ENCODE peak calls at places on chromosome 11, in seven cellular contexts. K, S, Q, B, F, E and P are unnamed samples.

GRCh38 chr11:48105096-48105990 is 111.3 kb upstream of the OR4B1 start:
- DNase-seq in K (no peak), S (no peak), Q (no peak), B (no peak), F (no peak), E (no peak), P (no peak)

GRCh38 chr11:7516488-7516887 is 2.7 kb downstream of the PPFIBP2 start:
- DNase-seq in K (peak), S (no peak), Q (no peak), B (no peak), F (no peak), E (no peak), P (no peak)

GRCh38 chr11:69061713-69062053 is 13.0 kb downstream of the TPCN2 start:
- DNase-seq in K (no peak), S (no peak), Q (no peak), B (no peak), F (no peak), E (no peak), P (no peak)

GRCh38 chr11:104704888-104705287 is 193.4 kb downstream of the CASP12 start:
- DNase-seq in K (no peak), S (no peak), Q (no peak), B (no peak), F (no peak), E (no peak), P (no peak)

GRCh38 chr11:104572279-104572678 is 326.0 kb downstream of the CASP12 start:
- DNase-seq in K (no peak), S (no peak), Q (no peak), B (no peak), F (no peak), E (no peak), P (no peak)

GRCh38 chr11:34641981-34642380 is 21.1 kb downstream of the EHF start:
- DNase-seq in K (no peak), S (no peak), Q (no peak), B (no peak), F (no peak), E (no peak), P (no peak)

GRCh38 chr11:2315395-2316168 is 13.8 kb downstream of the TSPAN32 start:
- DNase-seq in K (no peak), S (no peak), Q (no peak), B (no peak), F (no peak), E (no peak), P (no peak)

GRCh38 chr11:87740968-87741367 is 434.3 kb downstream of the RAB38 start:
- DNase-seq in K (no peak), S (no peak), Q (no peak), B (no peak), F (no peak), E (no peak), P (no peak)

GRCh38 chr11:119338318-119338890 is 2.3 kb downstream of the C1QTNF5 start:
- DNase-seq in K (peak), S (peak), Q (peak), B (peak), F (peak), E (no peak), P (peak)

GRCh38 chr11:20125927-20126326 is 34.3 kb downstream of the DBX1 start:
- DNase-seq in K (no peak), S (no peak), Q (no peak), B (no peak), F (peak), E (no peak), P (no peak)

GRCh38 chr11:134752526-134752925 is 340.5 kb upstream of the B3GAT1 start:
- DNase-seq in K (no peak), S (no peak), Q (no peak), B (no peak), F (no peak), E (no peak), P (no peak)

GRCh38 chr11:70424765-70425164 is 26.4 kb downstream of the CTTN start:
- DNase-seq in K (no peak), S (no peak), Q (no peak), B (no peak), F (no peak), E (no peak), P (no peak)

GRCh38 chr11:111602865-111603632 is 800 bp downstream of the SIK2 start:
- DNase-seq in K (no peak), S (no peak), Q (peak), B (no peak), F (peak), E (peak), P (peak)

GRCh38 chr11:37973926-37974325 is 1375.9 kb upstream of the RAG2 start:
- DNase-seq in K (no peak), S (no peak), Q (no peak), B (no peak), F (peak), E (no peak), P (no peak)

GRCh38 chr11:46277623-46278386 is at the start of gene CREB3L1:
- DNase-seq in K (no peak), S (no peak), Q (peak), B (no peak), F (peak), E (peak), P (no peak)

GRCh38 chr11:129969973-129970372 is 32.7 kb downstream of the PRDM10 start:
- DNase-seq in K (no peak), S (no peak), Q (no peak), B (no peak), F (no peak), E (no peak), P (no peak)

GRCh38 chr11:96337541-96338530 is 5.2 kb downstream of the MAML2 start:
- DNase-seq in K (no peak), S (no peak), Q (no peak), B (peak), F (peak), E (no peak), P (no peak)

GRCh38 chr11:76166314-76166713 is 40.0 kb downstream of the WNT11 start:
- DNase-seq in K (no peak), S (no peak), Q (no peak), B (no peak), F (no peak), E (no peak), P (no peak)

GRCh38 chr11:106091480-106092123 is 14.1 kb downstream of the AASDHPPT start:
- DNase-seq in K (no peak), S (no peak), Q (no peak), B (no peak), F (peak), E (no peak), P (no peak)

GRCh38 chr11:19789840-19790710 is 77.4 kb downstream of the NAV2 start:
- DNase-seq in K (no peak), S (no peak), Q (no peak), B (no peak), F (peak), E (no peak), P (no peak)

GRCh38 chr11:75593337-75593915 is 31.4 kb downstream of the SERPINH1 start:
- DNase-seq in K (no peak), S (no peak), Q (no peak), B (no peak), F (no peak), E (no peak), P (no peak)

GRCh38 chr11:63592975-63593395 is 21.2 kb downstream of the PLAAT3 start:
- DNase-seq in K (no peak), S (no peak), Q (peak), B (peak), F (peak), E (no peak), P (no peak)

GRCh38 chr11:118281284-118281683 is 17.2 kb upstream of the MPZL2 start:
- DNase-seq in K (no peak), S (no peak), Q (no peak), B (no peak), F (no peak), E (no peak), P (no peak)

GRCh38 chr11:10350341-10350740 is 45.5 kb downstream of the ADM start:
- DNase-seq in K (no peak), S (no peak), Q (no peak), B (no peak), F (peak), E (no peak), P (no peak)

GRCh38 chr11:129390303-129390816 is 14.7 kb downstream of the BARX2 start:
- DNase-seq in K (no peak), S (no peak), Q (no peak), B (no peak), F (no peak), E (no peak), P (no peak)

GRCh38 chr11:100550910-100551309 is 136.2 kb upstream of the ARHGAP42 start:
- DNase-seq in K (no peak), S (no peak), Q (no peak), B (no peak), F (no peak), E (no peak), P (no peak)

GRCh38 chr11:11113676-11114075 is 239.4 kb downstream of the CSNK2A3 start:
- DNase-seq in K (no peak), S (no peak), Q (no peak), B (no peak), F (no peak), E (no peak), P (no peak)

GRCh38 chr11:3796796-3797328 is 492 bp downstream of the NUP98 start:
- DNase-seq in K (no peak), S (no peak), Q (no peak), B (no peak), F (no peak), E (no peak), P (peak)

GRCh38 chr11:131907371-131907770 is 537.0 kb downstream of the NTM start:
- DNase-seq in K (no peak), S (no peak), Q (no peak), B (no peak), F (no peak), E (no peak), P (no peak)

GRCh38 chr11:20584093-20584774 is 15.2 kb upstream of the SLC6A5 start:
- DNase-seq in K (no peak), S (no peak), Q (no peak), B (no peak), F (no peak), E (no peak), P (no peak)

GRCh38 chr11:72436667-72437066 is 2.3 kb upstream of the CLPB start:
- DNase-seq in K (no peak), S (no peak), Q (no peak), B (no peak), F (no peak), E (no peak), P (no peak)

GRCh38 chr11:134660416-134660815 is 248.4 kb upstream of the B3GAT1 start:
- DNase-seq in K (no peak), S (no peak), Q (peak), B (peak), F (no peak), E (no peak), P (no peak)

GRCh38 chr11:129323896-129324522 is 51.6 kb upstream of the BARX2 start:
- DNase-seq in K (no peak), S (peak), Q (no peak), B (no peak), F (peak), E (peak), P (no peak)

GRCh38 chr11:123216249-123216648 is 21.2 kb upstream of the CLMP start:
- DNase-seq in K (no peak), S (no peak), Q (no peak), B (no peak), F (no peak), E (no peak), P (no peak)

GRCh38 chr11:75147191-75147874 is 3.6 kb upstream of the SLCO2B1 start:
- DNase-seq in K (no peak), S (no peak), Q (no peak), B (no peak), F (no peak), E (no peak), P (no peak)

GRCh38 chr11:398826-399225 is 4.8 kb downstream of the PKP3 start:
- DNase-seq in K (no peak), S (no peak), Q (no peak), B (no peak), F (no peak), E (no peak), P (no peak)

GRCh38 chr11:394858-395655 is 1.0 kb downstream of the PKP3 start:
- DNase-seq in K (no peak), S (no peak), Q (no peak), B (no peak), F (no peak), E (no peak), P (no peak)

GRCh38 chr11:395866-396265 is 1.9 kb downstream of the PKP3 start:
- DNase-seq in K (no peak), S (no peak), Q (no peak), B (no peak), F (no peak), E (no peak), P (no peak)

GRCh38 chr11:396511-396947 is 2.5 kb downstream of the PKP3 start:
- DNase-seq in K (no peak), S (no peak), Q (no peak), B (peak), F (no peak), E (no peak), P (no peak)

GRCh38 chr11:396948-397548 is 3.0 kb downstream of the PKP3 start:
- DNase-seq in K (no peak), S (no peak), Q (no peak), B (no peak), F (peak), E (peak), P (no peak)
- TF ChIP-seq CTCF in K (no peak), S (peak), Q (no peak), B (no peak), F (peak), E (peak), P (no peak)

GRCh38 chr11:61133956-61134662 is 27.1 kb downstream of the VPS37C start:
- DNase-seq in K (no peak), S (no peak), Q (no peak), B (no peak), F (no peak), E (no peak), P (no peak)
- TF ChIP-seq CTCF in K (no peak), S (no peak), Q (no peak), B (no peak), F (no peak), E (no peak), P (no peak)

GRCh38 chr11:62143727-62144126 is 19.9 kb downstream of the INCENP start:
- DNase-seq in K (no peak), S (peak), Q (no peak), B (no peak), F (no peak), E (no peak), P (no peak)
- TF ChIP-seq CTCF in K (no peak), S (no peak), Q (no peak), B (peak), F (peak), E (no peak), P (no peak)

DNA sequence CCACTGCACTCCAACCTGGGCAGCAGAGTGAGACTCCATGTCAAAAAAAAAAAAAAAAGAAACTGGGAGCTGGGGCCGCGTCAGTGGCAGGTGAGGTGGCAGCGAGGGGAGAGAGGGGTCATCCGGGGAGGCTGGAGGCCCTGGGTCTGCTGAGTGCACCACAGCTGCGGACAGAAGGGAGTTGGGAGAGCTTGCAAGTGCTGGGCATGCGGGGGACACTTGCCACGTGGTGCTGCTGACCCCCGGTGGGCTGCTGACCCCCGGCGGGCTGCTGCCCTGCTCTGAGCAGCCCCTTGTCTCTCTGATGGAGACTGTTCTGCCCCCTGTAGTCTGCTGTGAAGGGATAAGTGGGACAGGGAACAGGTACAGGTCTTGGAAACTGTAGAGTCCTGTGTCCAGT is 2.6 kb downstream of the DRAP1 start:
- DNase-seq in K (no peak), S (no peak), Q (no peak), B (no peak), F (no peak), E (no peak), P (no peak)
- TF ChIP-seq CTCF in K (no peak), S (no peak), Q (no peak), B (no peak), F (no peak), E (no peak), P (no peak)

GRCh38 chr11:8786933-8787332 is 104.3 kb downstream of the RPL27A start:
- DNase-seq in K (no peak), S (no peak), Q (no peak), B (no peak), F (no peak), E (no peak), P (no peak)
- TF ChIP-seq CTCF in K (no peak), S (no peak), Q (no peak), B (no peak), F (no peak), E (no peak), P (no peak)

GRCh38 chr11:77525455-77526091 is 51.7 kb upstream of the PAK1 start:
- DNase-seq in K (no peak), S (no peak), Q (no peak), B (no peak), F (no peak), E (no peak), P (no peak)

GRCh38 chr11:77522215-77522614 is 48.3 kb upstream of the PAK1 start:
- DNase-seq in K (no peak), S (no peak), Q (no peak), B (no peak), F (peak), E (no peak), P (no peak)

GRCh38 chr11:77519847-77520246 is 46.0 kb upstream of the PAK1 start:
- DNase-seq in K (no peak), S (no peak), Q (no peak), B (no peak), F (no peak), E (no peak), P (no peak)

GRCh38 chr11:77523712-77524111 is 49.8 kb upstream of the PAK1 start:
- DNase-seq in K (no peak), S (no peak), Q (no peak), B (no peak), F (no peak), E (no peak), P (no peak)

GRCh38 chr11:77524539-77524938 is 50.6 kb upstream of the PAK1 start:
- DNase-seq in K (no peak), S (no peak), Q (no peak), B (no peak), F (no peak), E (no peak), P (no peak)
- TF ChIP-seq CTCF in K (no peak), S (no peak), Q (no peak), B (no peak), F (no peak), E (no peak), P (no peak)

DNA sequence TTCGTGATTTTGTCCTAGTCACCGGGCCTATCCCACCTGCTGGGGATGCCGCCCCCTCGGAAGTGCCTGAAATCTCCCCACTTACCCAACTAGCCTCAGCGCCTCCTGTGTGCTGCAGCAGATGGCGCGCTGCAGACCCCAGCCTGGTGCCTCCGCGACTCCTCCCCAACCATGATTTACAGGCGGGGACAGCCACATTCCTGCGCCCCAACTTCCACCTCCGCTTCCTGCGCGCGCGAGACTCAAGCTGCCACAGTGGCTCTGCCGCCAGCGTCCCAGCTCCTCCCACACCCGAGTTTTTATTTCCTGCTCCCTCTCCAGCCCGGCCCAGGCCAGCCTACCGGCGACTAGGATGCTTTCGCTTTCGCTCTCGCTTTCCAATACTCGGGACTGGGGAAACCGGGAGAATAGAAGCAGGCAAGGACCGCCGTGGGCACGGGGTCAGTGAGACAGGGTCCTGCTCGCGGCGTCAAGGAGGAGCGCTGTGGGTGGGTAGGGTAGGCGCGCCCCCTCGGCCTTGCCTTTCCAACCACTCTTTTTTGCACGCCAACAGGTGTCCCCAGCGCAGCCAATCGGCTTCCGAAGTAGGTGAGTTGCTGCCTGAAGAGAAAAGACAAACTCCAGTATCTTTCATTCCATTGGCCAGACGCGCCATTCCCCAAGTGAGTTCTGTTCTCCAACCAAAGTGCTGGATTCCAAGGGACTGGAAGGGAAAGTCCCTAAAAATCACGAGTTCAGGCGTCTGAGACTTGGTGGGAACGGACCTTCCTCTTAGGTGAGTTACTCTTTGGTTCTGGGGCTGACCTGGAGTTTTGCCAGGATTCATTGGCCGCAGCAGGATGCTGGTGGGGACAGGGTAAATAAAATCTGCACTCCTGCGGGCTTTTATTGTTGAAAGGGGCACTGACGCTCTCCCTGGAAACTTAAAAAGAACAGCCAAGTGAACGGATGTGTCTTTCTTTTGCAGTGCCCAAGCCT is at the start of gene FAM111A:
- DNase-seq in K (peak), S (peak), Q (peak), B (peak), F (peak), E (peak), P (peak)
- TF ChIP-seq CTCF in K (peak), S (no peak), Q (peak), B (no peak), F (peak), E (peak), P (peak)

DNA sequence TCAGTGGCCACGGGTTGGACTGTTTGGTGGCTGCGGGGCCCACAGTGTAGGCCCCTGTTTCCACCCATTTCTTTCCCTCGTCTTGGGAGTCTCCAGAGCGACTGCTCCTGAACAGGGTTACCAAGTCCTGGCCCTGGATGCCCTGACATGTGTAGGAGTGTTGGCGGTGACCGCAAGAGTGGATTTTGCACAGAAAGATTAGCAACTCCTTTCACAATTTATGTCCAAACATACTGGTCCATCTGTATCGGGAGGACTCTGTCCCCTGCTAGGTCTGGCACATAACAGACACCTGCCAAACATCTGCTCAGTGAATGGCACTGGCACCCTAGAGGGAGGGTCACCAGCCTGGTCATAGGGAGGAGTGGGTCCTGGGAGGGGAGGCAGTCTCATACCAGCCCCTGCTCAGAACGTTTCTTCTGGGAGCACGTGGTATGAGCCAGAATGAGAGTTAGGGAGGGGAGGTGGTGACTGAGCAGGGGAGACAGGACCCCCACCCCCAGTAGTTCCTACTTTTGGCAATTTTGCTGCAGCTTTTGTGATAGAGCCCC is 3.4 kb upstream of the APOA1 start:
- DNase-seq in K (no peak), S (no peak), Q (no peak), B (no peak), F (no peak), E (no peak), P (no peak)
- TF ChIP-seq CTCF in K (no peak), S (no peak), Q (no peak), B (no peak), F (no peak), E (no peak), P (no peak)